ENCODE peak calls at places on chromosomes 2 and 18, in seven cellular contexts. One of them, this sample, is unnamed.

GRCh38 chr2:182625814-182626213 is 90.2 kb upstream of the DNAJC10 start:
- DNase-seq in activated CD4-positive, alpha-beta T cell treated with anti-CD3 and anti-CD28 coated beads for 4 hours: no peak
- DNase-seq in CD8-positive, alpha-beta memory T cell: no peak
- DNase-seq in nephron progenitor cell: no peak
- DNase-seq in astrocyte of the spinal cord: no peak
- DNase-seq in posterior cingulate gyrus: no peak
- DNase-seq in RWPE1: no peak
- DNase-seq in this sample: no peak

GRCh38 chr2:15554525-15555218 is 6.5 kb downstream of the NBAS start:
- DNase-seq in posterior cingulate gyrus: no peak
- DNase-seq in activated CD4-positive, alpha-beta T cell treated with anti-CD3 and anti-CD28 coated beads for 4 hours: no peak
- DNase-seq in nephron progenitor cell: no peak
- DNase-seq in astrocyte of the spinal cord: peak
- DNase-seq in RWPE1: no peak
- DNase-seq in CD8-positive, alpha-beta memory T cell: no peak
- DNase-seq in this sample: no peak

GRCh38 chr18:45481846-45482245 is 133.4 kb upstream of the SLC14A2 start:
- DNase-seq in CD8-positive, alpha-beta memory T cell: no peak
- DNase-seq in nephron progenitor cell: no peak
- DNase-seq in RWPE1: no peak
- DNase-seq in activated CD4-positive, alpha-beta T cell treated with anti-CD3 and anti-CD28 coated beads for 4 hours: no peak
- DNase-seq in posterior cingulate gyrus: no peak
- DNase-seq in astrocyte of the spinal cord: peak
- DNase-seq in this sample: no peak

GRCh38 chr2:10982931-10983701 is 71.4 kb downstream of the KCNF1 start:
- DNase-seq in astrocyte of the spinal cord: no peak
- DNase-seq in activated CD4-positive, alpha-beta T cell treated with anti-CD3 and anti-CD28 coated beads for 4 hours: no peak
- DNase-seq in posterior cingulate gyrus: peak
- DNase-seq in RWPE1: no peak
- DNase-seq in CD8-positive, alpha-beta memory T cell: no peak
- DNase-seq in nephron progenitor cell: no peak
- DNase-seq in this sample: no peak

GRCh38 chr18:23617412-23618009 is 31.2 kb upstream of the NPC1 start:
- DNase-seq in nephron progenitor cell: no peak
- DNase-seq in posterior cingulate gyrus: no peak
- DNase-seq in CD8-positive, alpha-beta memory T cell: no peak
- DNase-seq in astrocyte of the spinal cord: no peak
- DNase-seq in activated CD4-positive, alpha-beta T cell treated with anti-CD3 and anti-CD28 coated beads for 4 hours: no peak
- DNase-seq in RWPE1: no peak
- DNase-seq in this sample: no peak

GRCh38 chr18:46393230-46393629 is 263.8 kb downstream of the LOXHD1 start:
- DNase-seq in activated CD4-positive, alpha-beta T cell treated with anti-CD3 and anti-CD28 coated beads for 4 hours: no peak
- DNase-seq in posterior cingulate gyrus: no peak
- DNase-seq in astrocyte of the spinal cord: no peak
- DNase-seq in CD8-positive, alpha-beta memory T cell: no peak
- DNase-seq in RWPE1: no peak
- DNase-seq in nephron progenitor cell: peak
- DNase-seq in this sample: no peak

GRCh38 chr2:14348247-14348646 is 284.3 kb upstream of the LRATD1 start:
- DNase-seq in CD8-positive, alpha-beta memory T cell: no peak
- DNase-seq in posterior cingulate gyrus: peak
- DNase-seq in activated CD4-positive, alpha-beta T cell treated with anti-CD3 and anti-CD28 coated beads for 4 hours: no peak
- DNase-seq in astrocyte of the spinal cord: no peak
- DNase-seq in RWPE1: no peak
- DNase-seq in nephron progenitor cell: no peak
- DNase-seq in this sample: no peak

GRCh38 chr2:112493858-112494648 is 12.1 kb downstream of the TTL start:
- DNase-seq in activated CD4-positive, alpha-beta T cell treated with anti-CD3 and anti-CD28 coated beads for 4 hours: no peak
- DNase-seq in nephron progenitor cell: no peak
- DNase-seq in CD8-positive, alpha-beta memory T cell: no peak
- DNase-seq in RWPE1: peak
- DNase-seq in astrocyte of the spinal cord: peak
- DNase-seq in posterior cingulate gyrus: no peak
- DNase-seq in this sample: no peak

GRCh38 chr2:206456078-206456769 is 12.9 kb downstream of the ADAM23 start:
- DNase-seq in activated CD4-positive, alpha-beta T cell treated with anti-CD3 and anti-CD28 coated beads for 4 hours: no peak
- DNase-seq in RWPE1: no peak
- DNase-seq in posterior cingulate gyrus: no peak
- DNase-seq in nephron progenitor cell: no peak
- DNase-seq in CD8-positive, alpha-beta memory T cell: no peak
- DNase-seq in astrocyte of the spinal cord: no peak
- DNase-seq in this sample: no peak

GRCh38 chr2:174645316-174645715 is 47.7 kb upstream of the WIPF1 start:
- DNase-seq in activated CD4-positive, alpha-beta T cell treated with anti-CD3 and anti-CD28 coated beads for 4 hours: no peak
- DNase-seq in nephron progenitor cell: no peak
- DNase-seq in RWPE1: no peak
- DNase-seq in CD8-positive, alpha-beta memory T cell: no peak
- DNase-seq in posterior cingulate gyrus: no peak
- DNase-seq in astrocyte of the spinal cord: no peak
- DNase-seq in this sample: no peak

GRCh38 chr2:145329976-145330375 is 810.1 kb upstream of the ZEB2 start:
- DNase-seq in RWPE1: no peak
- DNase-seq in nephron progenitor cell: no peak
- DNase-seq in CD8-positive, alpha-beta memory T cell: no peak
- DNase-seq in posterior cingulate gyrus: no peak
- DNase-seq in astrocyte of the spinal cord: no peak
- DNase-seq in activated CD4-positive, alpha-beta T cell treated with anti-CD3 and anti-CD28 coated beads for 4 hours: no peak
- DNase-seq in this sample: no peak

GRCh38 chr2:104412384-104412783 is 441.5 kb upstream of the POU3F3 start:
- DNase-seq in activated CD4-positive, alpha-beta T cell treated with anti-CD3 and anti-CD28 coated beads for 4 hours: no peak
- DNase-seq in posterior cingulate gyrus: peak
- DNase-seq in astrocyte of the spinal cord: peak
- DNase-seq in CD8-positive, alpha-beta memory T cell: no peak
- DNase-seq in nephron progenitor cell: peak
- DNase-seq in RWPE1: peak
- DNase-seq in this sample: peak

GRCh38 chr18:42296723-42297122 is 341.7 kb downstream of the PIK3C3 start:
- DNase-seq in astrocyte of the spinal cord: peak
- DNase-seq in activated CD4-positive, alpha-beta T cell treated with anti-CD3 and anti-CD28 coated beads for 4 hours: no peak
- DNase-seq in posterior cingulate gyrus: no peak
- DNase-seq in nephron progenitor cell: no peak
- DNase-seq in CD8-positive, alpha-beta memory T cell: no peak
- DNase-seq in RWPE1: no peak
- DNase-seq in this sample: no peak

GRCh38 chr2:20507166-20507692 is 60.4 kb downstream of the RHOB start:
- DNase-seq in CD8-positive, alpha-beta memory T cell: no peak
- DNase-seq in astrocyte of the spinal cord: no peak
- DNase-seq in posterior cingulate gyrus: no peak
- DNase-seq in RWPE1: no peak
- DNase-seq in activated CD4-positive, alpha-beta T cell treated with anti-CD3 and anti-CD28 coated beads for 4 hours: no peak
- DNase-seq in nephron progenitor cell: no peak
- DNase-seq in this sample: no peak

GRCh38 chr2:212919238-212919637 is 232.2 kb downstream of the IKZF2 start:
- DNase-seq in posterior cingulate gyrus: no peak
- DNase-seq in nephron progenitor cell: no peak
- DNase-seq in CD8-positive, alpha-beta memory T cell: no peak
- DNase-seq in astrocyte of the spinal cord: no peak
- DNase-seq in activated CD4-positive, alpha-beta T cell treated with anti-CD3 and anti-CD28 coated beads for 4 hours: no peak
- DNase-seq in RWPE1: no peak
- DNase-seq in this sample: no peak

GRCh38 chr2:85536479-85536878 is 2.5 kb upstream of the MAT2A start:
- DNase-seq in nephron progenitor cell: no peak
- DNase-seq in CD8-positive, alpha-beta memory T cell: no peak
- DNase-seq in posterior cingulate gyrus: no peak
- DNase-seq in activated CD4-positive, alpha-beta T cell treated with anti-CD3 and anti-CD28 coated beads for 4 hours: no peak
- DNase-seq in RWPE1: peak
- DNase-seq in astrocyte of the spinal cord: peak
- DNase-seq in this sample: no peak

GRCh38 chr18:43620936-43621335 is 343.6 kb upstream of the SYT4 start:
- DNase-seq in nephron progenitor cell: peak
- DNase-seq in posterior cingulate gyrus: no peak
- DNase-seq in CD8-positive, alpha-beta memory T cell: no peak
- DNase-seq in activated CD4-positive, alpha-beta T cell treated with anti-CD3 and anti-CD28 coated beads for 4 hours: no peak
- DNase-seq in astrocyte of the spinal cord: peak
- DNase-seq in RWPE1: peak
- DNase-seq in this sample: no peak

This sample was measured in neural crest cell.